ENCODE peak calls at places on chromosomes 4 and X, in ten cellular contexts. E, Z, R, F, L, W, M, K, Y and V are unnamed samples.

GRCh38 chr4:7402526-7402925 is 32.2 kb downstream of the PSAPL1 start:
- DNase-seq in Z (no peak), E (no peak), W (no peak), R (no peak), M (no peak), Y (no peak), F (no peak), K (peak), L (no peak), V (no peak)

GRCh38 chrX:10529344-10529743 is 91.0 kb downstream of the MID1 start:
- DNase-seq in F (no peak), L (no peak), E (no peak), Y (no peak), M (no peak), W (no peak), R (no peak), K (no peak), Z (no peak), V (no peak)

GRCh38 chrX:16491461-16491860 is 158.5 kb upstream of the S100G start:
- DNase-seq in R (no peak), Y (no peak), Z (no peak), W (no peak), K (no peak), M (no peak), L (no peak), E (no peak), F (no peak), V (no peak)

GRCh38 chrX:4825550-4825949 is 1112.1 kb upstream of the PRKX start:
- DNase-seq in Y (no peak), W (peak), E (no peak), Z (peak), M (no peak), F (no peak), L (no peak), R (no peak), K (no peak), V (no peak)

GRCh38 chrX:153988493-153988892 is 15.9 kb downstream of the TMEM187 start:
- DNase-seq in W (no peak), Y (no peak), F (no peak), E (no peak), M (no peak), R (no peak), Z (no peak), K (no peak), L (no peak), V (no peak)

GRCh38 chrX:139820358-139820984 is 112.4 kb downstream of the ATP11C start:
- DNase-seq in Z (no peak), M (no peak), Y (no peak), R (no peak), W (no peak), K (no peak), L (no peak), F (no peak), E (no peak), V (no peak)

GRCh38 chr4:107423677-107424405 is 296.2 kb downstream of the PAPSS1 start:
- DNase-seq in Z (no peak), M (no peak), K (no peak), R (no peak), E (no peak), W (no peak), L (no peak), F (no peak), Y (no peak), V (no peak)

GRCh38 chrX:105745863-105746262 is 76.5 kb upstream of the NRK start:
- DNase-seq in Z (no peak), Y (no peak), F (no peak), L (no peak), K (no peak), R (no peak), M (no peak), W (no peak), E (no peak), V (no peak)

GRCh38 chr4:101649790-101650450 is 140.6 kb upstream of the BANK1 start:
- DNase-seq in L (no peak), F (no peak), Z (peak), Y (no peak), E (no peak), W (no peak), K (no peak), R (no peak), M (no peak), V (no peak)

GRCh38 chr4:145681956-145682355 is 2.0 kb downstream of the C4orf51 start:
- DNase-seq in E (no peak), F (no peak), R (no peak), W (no peak), M (no peak), L (no peak), K (no peak), Z (no peak), Y (no peak), V (no peak)